ENCODE peak calls at places on chromosome 11, in nine cellular contexts. T is heart left ventricle, N is body of pancreas, S is foreskin fibroblast, O is A549, J is HCT116, H is left ventricle myocardium inferior, E is astrocyte of the spinal cord, X is vagina. B is an unnamed sample.

GRCh38 chr11:78290293-78291176 is 101.8 kb downstream of the USP35 start:
- DNase-seq in T (no peak), N (peak; percentile 69), S (peak; percentile 86), O (no peak), J (no peak), H (no peak), E (peak; percentile 19), X (no peak), B (no peak)

GRCh38 chr11:65132238-65132987 is 1.9 kb downstream of the SYVN1 start:
- DNase-seq in T (peak; percentile 6), N (no peak), S (no peak), O (no peak), J (no peak), H (no peak), E (no peak), X (no peak), B (no peak)

GRCh38 chr11:33895752-33896137 is 3.9 kb upstream of the LMO2 start:
- DNase-seq in T (no peak), N (no peak), S (no peak), O (no peak), J (no peak), H (no peak), E (peak; percentile 14), X (no peak), B (no peak)

GRCh38 chr11:76263166-76263565 is 56.9 kb upstream of the WNT11 start:
- DNase-seq in T (no peak), N (no peak), S (no peak), O (no peak), J (no peak), H (no peak), E (no peak), X (no peak), B (no peak)

GRCh38 chr11:86865436-86865835 is 65.1 kb downstream of the PRSS23 start:
- DNase-seq in T (no peak), N (no peak), S (no peak), O (no peak), J (no peak), H (no peak), E (no peak), X (no peak), B (no peak)

GRCh38 chr11:101867951-101868350 is 46.9 kb upstream of the CEP126 start:
- DNase-seq in T (no peak), N (no peak), S (no peak), O (no peak), J (no peak), H (no peak), E (peak; percentile 69), X (no peak), B (peak; percentile 49)

GRCh38 chr11:1055990-1056771 is 18.5 kb upstream of the MUC2 start:
- DNase-seq in T (no peak), N (no peak), S (no peak), O (no peak), J (no peak), H (no peak), E (no peak), X (no peak), B (no peak)

GRCh38 chr11:84866922-84867321 is 760.2 kb downstream of the DLG2 start:
- DNase-seq in T (no peak), N (no peak), S (no peak), O (no peak), J (no peak), H (no peak), E (no peak), X (no peak), B (no peak)

GRCh38 chr11:783581-784015 is 6.3 kb downstream of the CEND1 start:
- DNase-seq in T (peak; percentile 50), N (peak; percentile 90), S (peak; percentile 98), O (no peak), J (peak; percentile 78), H (peak; percentile 68), E (peak; percentile 85), X (no peak), B (peak; percentile 60)

GRCh38 chr11:13463779-13464290 is 813 bp upstream of the BTBD10 start:
- DNase-seq in T (no peak), N (no peak), S (peak; percentile 44), O (peak; percentile 16), J (no peak), H (no peak), E (no peak), X (no peak), B (no peak)

GRCh38 chr11:13461291-13461690 is 1.7 kb downstream of the BTBD10 start:
- DNase-seq in T (no peak), N (no peak), S (no peak), O (no peak), J (no peak), H (no peak), E (no peak), X (no peak), B (no peak)

GRCh38 chr11:13462928-13463778 is at the start of gene BTBD10:
- DNase-seq in T (peak; percentile 95), N (peak; percentile 95), S (peak; percentile 99), O (peak; percentile 86), J (peak; percentile 83), H (peak; percentile 93), E (peak; percentile 96), X (no peak), B (peak; percentile 83)

GRCh38 chr11:13465909-13466371 is 2.9 kb upstream of the BTBD10 start:
- DNase-seq in T (no peak), N (peak; percentile 36), S (peak; percentile 62), O (peak; percentile 62), J (peak; percentile 70), H (no peak), E (peak; percentile 52), X (no peak), B (no peak)

DNA sequence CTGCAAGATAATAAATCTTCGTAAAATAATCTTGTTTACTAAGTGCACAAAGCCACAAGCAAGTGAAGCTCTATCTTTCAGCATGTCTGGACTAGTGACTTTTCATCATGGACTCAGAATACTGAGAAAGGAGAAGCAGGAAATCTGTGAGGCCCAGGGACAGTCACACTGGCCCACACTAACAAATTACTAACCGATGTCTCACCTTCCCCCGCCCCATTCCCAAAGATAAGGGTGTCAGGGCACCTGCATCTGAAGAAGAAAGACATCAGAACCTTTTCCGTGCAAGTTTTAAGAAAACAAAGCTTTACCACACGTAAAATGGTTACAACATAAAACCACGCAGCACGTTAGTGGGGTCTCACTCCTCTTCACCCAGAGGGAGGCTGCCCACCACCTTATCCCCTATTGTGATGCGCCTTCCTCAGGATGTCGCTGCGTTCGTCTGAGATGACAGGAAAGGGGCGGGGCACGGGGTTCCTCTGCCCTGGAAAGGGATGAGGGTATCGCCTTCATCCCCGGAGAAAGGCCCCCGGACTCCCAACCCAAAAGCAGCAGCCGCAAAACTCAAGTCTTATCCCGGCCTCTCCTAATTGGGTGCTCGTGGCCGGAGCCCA is 603 bp downstream of the BTBD10 start:
- DNase-seq in T (peak; percentile 62), N (peak; percentile 45), S (peak; percentile 60), O (peak; percentile 63), J (peak; percentile 53), H (peak; percentile 61), E (peak; percentile 23), X (no peak), B (no peak)
- TF ChIP-seq CTCF in T (no peak), N (no peak), S (no peak), O (no peak), J (no peak), H (no peak), E (peak; percentile 3), X (no peak), B (peak; percentile 5)

GRCh38 chr11:95792200-95792599 is 1.9 kb downstream of the CEP57 start:
- DNase-seq in T (no peak), N (no peak), S (no peak), O (no peak), J (no peak), H (no peak), E (no peak), X (no peak), B (no peak)
- H3K4me3 ChIP-seq in T (no peak overlapping the region), N (no peak overlapping the region), S (peak overlapping the region; percentile 92), O (no peak overlapping the region), J (no peak overlapping the region), H (no peak overlapping the region), E (no peak overlapping the region), X (no peak overlapping the region), B (no peak overlapping the region)

DNA sequence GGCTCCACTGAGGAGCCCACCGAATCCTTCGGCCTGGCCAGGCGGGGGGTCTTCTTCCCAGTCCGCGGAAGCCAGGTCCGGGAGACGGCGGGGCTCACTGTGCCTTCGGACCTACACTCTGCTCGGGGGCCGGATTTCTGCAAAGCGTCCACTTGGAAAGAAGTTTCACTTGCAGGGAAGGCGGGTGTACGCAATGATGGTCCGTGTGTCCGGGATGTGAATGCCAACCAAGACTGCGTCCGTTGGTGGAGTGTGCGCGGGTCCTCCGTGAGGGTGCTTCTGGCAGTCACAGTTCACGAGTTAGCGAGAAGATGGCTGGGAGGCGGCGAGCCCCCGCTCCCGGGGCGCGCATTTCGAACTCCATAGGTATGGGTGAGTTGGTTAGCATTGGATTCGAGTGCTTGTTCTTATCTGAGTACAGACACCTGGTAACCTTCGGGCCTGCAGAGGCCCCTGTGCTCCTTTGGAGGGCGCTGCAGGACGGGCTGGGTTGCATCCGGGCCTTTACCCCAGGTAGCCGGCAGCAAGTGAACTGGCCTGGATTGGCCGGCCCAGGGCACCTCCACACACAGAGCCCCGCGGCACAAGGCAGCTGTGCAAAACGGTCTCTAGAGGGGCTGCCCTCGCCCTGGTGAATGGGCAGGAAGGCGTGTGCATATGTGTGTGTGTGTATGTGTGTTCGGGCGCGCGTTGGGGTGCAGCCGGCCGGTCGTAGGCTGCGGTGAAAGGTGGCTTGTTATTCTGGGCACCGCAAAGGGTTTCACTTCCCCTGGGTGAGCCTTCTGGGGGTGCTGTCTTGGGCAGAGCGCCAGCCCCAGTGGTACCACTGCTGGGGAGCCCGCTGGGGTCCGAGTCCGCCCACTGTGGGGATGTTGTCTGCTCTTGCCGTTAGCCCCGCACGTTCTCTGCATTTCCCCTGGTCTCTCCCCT is 13.3 kb upstream of the CYP2R1 start:
- DNase-seq in T (peak; percentile 44), N (peak; percentile 89), S (peak; percentile 45), O (peak; percentile 29), J (no peak), H (peak; percentile 27), E (peak; percentile 44), X (no peak), B (no peak)
- TF ChIP-seq CTCF in T (peak; percentile 43), N (peak; percentile 60), S (no peak), O (no peak), J (no peak), H (peak; percentile 44), E (peak; percentile 72), X (no peak), B (peak; percentile 56)

DNA sequence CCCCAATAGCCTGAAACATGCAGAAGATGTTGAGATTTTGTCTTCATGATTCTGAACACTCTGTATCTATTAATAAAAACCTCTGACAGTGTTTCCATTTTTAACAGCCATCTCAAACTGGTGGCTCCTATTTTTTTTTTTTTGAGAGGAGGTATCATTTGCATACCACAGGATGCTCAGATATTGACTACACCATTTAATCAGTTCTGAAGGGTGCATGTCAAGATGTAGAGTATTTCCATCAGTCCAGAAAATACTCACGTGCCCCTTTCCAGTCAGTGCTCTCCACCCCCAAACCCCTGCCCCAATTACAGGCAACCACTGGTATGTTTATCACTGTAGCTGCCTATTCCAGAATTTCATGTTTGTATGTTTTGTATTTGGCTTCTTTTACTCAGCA is 85.3 kb upstream of the SORL1-AS1 start:
- DNase-seq in T (no peak), N (no peak), S (no peak), O (no peak), J (no peak), H (no peak), E (no peak), X (no peak), B (no peak)
- H3K4me3 ChIP-seq in T (no peak overlapping the region), N (no peak overlapping the region), S (no peak overlapping the region), O (no peak overlapping the region), J (no peak overlapping the region), H (no peak overlapping the region), E (no peak overlapping the region), X (no peak overlapping the region), B (no peak overlapping the region)

B was measured in astrocyte of the cerebellum.